ENCODE peak calls at places on chromosomes 6 and 20, in nine cellular contexts. Y is activated T-helper 1 cell treated with anti-CD3 and anti-CD28 coated beads, Interleukin-12 subunit alpha, Interleukin-12 subunit beta, Interleukin-2, Interleukin-4 antibody, amounts not matched to agents 30 ng/mL and 10 ng/mL and 1 ng/mL, durations not matched to agents 14 hours and 24 hours and 36 hours; V is non-pigmented ciliary epithelial cell; J is cardiac fibroblast; A is activated naive CD8-positive, alpha-beta T cell treated with anti-CD3 and anti-CD28 coated beads for 36 hours; G is NAMALWA; R is foreskin melanocyte; U is anterior cingulate cortex; Q is posterior cingulate gyrus. P is an unnamed sample.

GRCh38 chr6:91435630-91436029 is 848.8 kb upstream of the MAP3K7 start:
- DNase-seq in Y (no peak), V (no peak), J (no peak), A (no peak), G (no peak), R (no peak), U (no peak), Q (no peak), P (no peak)

GRCh38 chr6:79353226-79353625 is 118.7 kb upstream of the HMGN3 start:
- DNase-seq in Y (no peak), V (no peak), J (peak; percentile 28), A (no peak), G (no peak), R (no peak), U (no peak), Q (no peak), P (no peak)

GRCh38 chr6:34486106-34486740 is 20.3 kb downstream of the PACSIN1 start:
- DNase-seq in Y (no peak), V (no peak), J (no peak), A (no peak), G (no peak), R (no peak), U (no peak), Q (peak; percentile 53), P (no peak)

GRCh38 chr6:92522589-92522988 is 896.8 kb downstream of the EPHA7 start:
- DNase-seq in Y (no peak), V (no peak), J (no peak), A (no peak), G (no peak), R (no peak), U (no peak), Q (no peak), P (no peak)

GRCh38 chr6:121780325-121781313 is 345.2 kb downstream of the GJA1 start:
- DNase-seq in Y (no peak), V (peak; percentile 81), J (peak; percentile 94), A (no peak), G (no peak), R (no peak), U (no peak), Q (peak; percentile 81), P (no peak)

GRCh38 chr6:107075951-107076381 is 39.3 kb downstream of the BEND3 start:
- DNase-seq in Y (no peak), V (no peak), J (peak; percentile 35), A (no peak), G (peak; percentile 52), R (no peak), U (peak; percentile 39), Q (peak; percentile 92), P (no peak)

GRCh38 chr6:33273129-33273923 is 1.5 kb downstream of the RPS18 start:
- DNase-seq in Y (no peak), V (no peak), J (peak; percentile 18), A (no peak), G (no peak), R (no peak), U (no peak), Q (no peak), P (no peak)

GRCh38 chr20:38997622-38998021 is 35.5 kb downstream of the DHX35 start:
- DNase-seq in Y (peak; percentile 15), V (no peak), J (no peak), A (peak; percentile 84), G (peak; percentile 41), R (no peak), U (no peak), Q (no peak), P (no peak)

GRCh38 chr6:135830452-135830851 is 21.0 kb upstream of the PDE7B start:
- DNase-seq in Y (no peak), V (no peak), J (peak; percentile 77), A (no peak), G (no peak), R (no peak), U (no peak), Q (no peak), P (no peak)

GRCh38 chr6:42453649-42454427 is 2.1 kb upstream of the TRERF1 start:
- DNase-seq in Y (peak; percentile 9), V (no peak), J (peak; percentile 60), A (peak; percentile 16), G (no peak), R (no peak), U (no peak), Q (peak; percentile 80), P (peak; percentile 61)

GRCh38 chr20:16106191-16106849 is 466.9 kb downstream of the KIF16B start:
- DNase-seq in Y (no peak), V (no peak), J (no peak), A (no peak), G (no peak), R (no peak), U (no peak), Q (no peak), P (no peak)

GRCh38 chr6:40083141-40083920 is 149.1 kb upstream of the MOCS1 start:
- DNase-seq in Y (no peak), V (no peak), J (no peak), A (no peak), G (no peak), R (no peak), U (no peak), Q (no peak), P (no peak)

GRCh38 chr6:168450921-168451320 is 9.9 kb downstream of the SMOC2 start:
- DNase-seq in Y (no peak), V (no peak), J (no peak), A (no peak), G (no peak), R (no peak), U (no peak), Q (no peak), P (no peak)

GRCh38 chr6:97703661-97704060 is 420.6 kb upstream of the MMS22L start:
- DNase-seq in Y (no peak), V (no peak), J (no peak), A (no peak), G (no peak), R (no peak), U (no peak), Q (no peak), P (no peak)

GRCh38 chr6:1199981-1200637 is 111.8 kb upstream of the FOXQ1 start:
- DNase-seq in Y (no peak), V (no peak), J (no peak), A (no peak), G (no peak), R (no peak), U (no peak), Q (no peak), P (no peak)

GRCh38 chr20:24780648-24781047 is 168.4 kb upstream of the CST7 start:
- DNase-seq in Y (no peak), V (no peak), J (no peak), A (no peak), G (no peak), R (no peak), U (no peak), Q (peak; percentile 75), P (no peak)

GRCh38 chr20:25468126-25469075 is 60.9 kb downstream of the GINS1 start:
- DNase-seq in Y (no peak), V (no peak), J (no peak), A (no peak), G (no peak), R (no peak), U (no peak), Q (no peak), P (no peak)

GRCh38 chr20:137668-138131 is 4.7 kb upstream of the DEFB126 start:
- DNase-seq in Y (no peak), V (no peak), J (peak; percentile 1), A (no peak), G (peak; percentile 75), R (no peak), U (no peak), Q (no peak), P (no peak)

GRCh38 chr6:147974376-147974775 is 368.3 kb upstream of the SASH1 start:
- DNase-seq in Y (no peak), V (peak; percentile 63), J (peak; percentile 52), A (no peak), G (no peak), R (peak; percentile 72), U (no peak), Q (no peak), P (peak; percentile 81)

GRCh38 chr6:22590423-22590822 is 21.1 kb downstream of the HDGFL1 start:
- DNase-seq in Y (no peak), V (no peak), J (no peak), A (no peak), G (no peak), R (no peak), U (no peak), Q (no peak), P (no peak)

GRCh38 chr6:34359438-34360158 is 32.9 kb downstream of the NUDT3 start:
- DNase-seq in Y (no peak), V (no peak), J (peak; percentile 48), A (no peak), G (no peak), R (no peak), U (no peak), Q (no peak), P (no peak)

GRCh38 chr20:61938839-61939690 is 126.6 kb downstream of the TAF4 start:
- DNase-seq in Y (no peak), V (no peak), J (no peak), A (no peak), G (no peak), R (no peak), U (no peak), Q (peak; percentile 75), P (no peak)

GRCh38 chr20:52564594-52564993 is 373.0 kb upstream of the ZFP64 start:
- DNase-seq in Y (no peak), V (no peak), J (no peak), A (no peak), G (no peak), R (no peak), U (no peak), Q (no peak), P (no peak)

GRCh38 chr6:69105288-69105687 is 470.2 kb downstream of the ADGRB3 start:
- DNase-seq in Y (no peak), V (no peak), J (peak; percentile 55), A (no peak), G (no peak), R (peak; percentile 1), U (no peak), Q (no peak), P (no peak)

GRCh38 chr6:11054722-11055121 is 10.6 kb upstream of the ELOVL2 start:
- DNase-seq in Y (no peak), V (no peak), J (peak; percentile 7), A (no peak), G (no peak), R (no peak), U (no peak), Q (no peak), P (peak; percentile 52)

GRCh38 chr20:12596863-12597262 is 411.9 kb upstream of the SPTLC3 start:
- DNase-seq in Y (no peak), V (no peak), J (no peak), A (no peak), G (no peak), R (no peak), U (no peak), Q (no peak), P (no peak)

GRCh38 chr6:47794577-47795135 is 12.8 kb downstream of the OPN5 start:
- DNase-seq in Y (no peak), V (no peak), J (no peak), A (no peak), G (no peak), R (no peak), U (no peak), Q (no peak), P (no peak)

GRCh38 chr6:170298688-170299087 is 7.8 kb upstream of the DLL1 start:
- DNase-seq in Y (no peak), V (no peak), J (no peak), A (no peak), G (no peak), R (no peak), U (no peak), Q (peak; percentile 56), P (no peak)

GRCh38 chr6:170344631-170345576 is 38.3 kb downstream of the FAM120B start:
- DNase-seq in Y (no peak), V (peak; percentile 67), J (peak; percentile 71), A (peak; percentile 14), G (no peak), R (peak; percentile 100), U (no peak), Q (no peak), P (no peak)

GRCh38 chr20:48659888-48660287 is 167.9 kb downstream of the PREX1 start:
- DNase-seq in Y (no peak), V (no peak), J (no peak), A (no peak), G (no peak), R (no peak), U (no peak), Q (no peak), P (no peak)

GRCh38 chr6:162294030-162294429 is 433.5 kb downstream of the PRKN start:
- DNase-seq in Y (no peak), V (no peak), J (no peak), A (no peak), G (no peak), R (no peak), U (no peak), Q (no peak), P (no peak)

P was measured in HS-27A.